ENCODE peak calls at places on chromosomes 5 and 9, in nine cellular contexts. C is fibroblast of pulmonary artery, O is GM23338, U is esophagus squamous epithelium, Q is psoas muscle, K is tibial nerve, A is cardiac fibroblast, V is GM12865, L is BJ. S is an unnamed sample.

GRCh38 chr5:111076076-111076475 is 4.6 kb downstream of the TSLP start:
- DNase-seq in A (peak), U (no peak), Q (no peak), L (no peak), O (no peak), C (peak), V (no peak), K (no peak), S (no peak)

GRCh38 chr5:33679791-33680190 is 212.0 kb downstream of the ADAMTS12 start:
- DNase-seq in O (no peak), K (no peak), V (no peak), U (no peak), C (peak), L (peak), A (peak), Q (no peak), S (no peak)

GRCh38 chr5:79513519-79514390 is at the start of gene HOMER1:
- DNase-seq in O (peak), Q (peak), L (no peak), V (peak), A (peak), C (peak), K (peak), U (no peak), S (peak)

GRCh38 chr9:7816021-7816420 is 16.4 kb upstream of the DMAC1 start:
- DNase-seq in V (no peak), O (no peak), A (no peak), C (no peak), U (no peak), L (no peak), Q (no peak), K (no peak), S (no peak)

GRCh38 chr5:127564002-127564769 is 46.7 kb downstream of the PRRC1 start:
- DNase-seq in Q (no peak), K (peak), A (peak), L (no peak), U (no peak), O (peak), C (peak), V (peak), S (peak)

GRCh38 chr9:81687521-81688261 is 1.7 kb downstream of the TLE1 start:
- DNase-seq in C (peak), O (peak), Q (peak), K (peak), V (peak), A (peak), U (no peak), L (no peak), S (peak)

GRCh38 chr5:172144931-172145869 is 42.8 kb downstream of the STK10 start:
- DNase-seq in V (no peak), U (no peak), A (no peak), Q (no peak), C (no peak), O (no peak), L (no peak), K (no peak), S (no peak)

GRCh38 chr9:73565833-73566465 is 414.3 kb downstream of the ANXA1 start:
- DNase-seq in Q (no peak), O (peak), K (no peak), C (peak), V (peak), L (no peak), U (no peak), A (peak), S (no peak)

GRCh38 chr9:69476016-69476415 is 151.0 kb downstream of the ENTREP1 start:
- DNase-seq in U (no peak), A (no peak), Q (no peak), O (no peak), K (no peak), L (no peak), C (no peak), V (no peak), S (no peak)

GRCh38 chr5:146107901-146108300 is 2.5 kb upstream of the PLAC8L1 start:
- DNase-seq in U (no peak), K (no peak), Q (no peak), C (peak), O (no peak), V (no peak), L (no peak), A (peak), S (no peak)

GRCh38 chr5:110639307-110639902 is 87.1 kb downstream of the TMEM232 start:
- DNase-seq in K (no peak), O (no peak), Q (no peak), V (no peak), L (no peak), A (peak), U (no peak), C (no peak), S (no peak)

GRCh38 chr5:3029396-3029795 is 277.9 kb upstream of the IRX2 start:
- DNase-seq in L (no peak), O (no peak), C (no peak), K (no peak), V (no peak), Q (no peak), U (no peak), A (no peak), S (no peak)

GRCh38 chr5:172868924-172869565 is 35.0 kb downstream of the ERGIC1 start:
- DNase-seq in C (peak), V (no peak), A (peak), L (peak), U (no peak), K (peak), Q (peak), O (no peak), S (peak)

GRCh38 chr5:56012281-56012963 is 17.7 kb upstream of the IL6ST start:
- DNase-seq in K (no peak), O (no peak), L (peak), C (peak), V (peak), Q (no peak), U (no peak), A (peak), S (no peak)

GRCh38 chr9:4105183-4105582 is 194.7 kb downstream of the GLIS3 start:
- DNase-seq in L (no peak), K (no peak), V (no peak), C (peak), O (no peak), Q (no peak), A (peak), U (no peak), S (no peak)

GRCh38 chr9:109192732-109193361 is 25.8 kb upstream of the FRRS1L start:
- DNase-seq in K (no peak), Q (no peak), A (peak), U (no peak), V (peak), C (peak), L (no peak), O (peak), S (no peak)

GRCh38 chr5:42057254-42057690 is 132.2 kb downstream of the FBXO4 start:
- DNase-seq in V (peak), Q (no peak), O (peak), K (peak), L (no peak), C (peak), A (peak), U (no peak), S (peak)

GRCh38 chr9:116274293-116274692 is 120.7 kb downstream of the PAPPA start:
- DNase-seq in U (no peak), L (no peak), O (no peak), V (no peak), K (no peak), A (peak), Q (no peak), C (peak), S (no peak)

GRCh38 chr5:51559921-51560658 is 176.8 kb downstream of the ISL1 start:
- DNase-seq in L (no peak), A (no peak), Q (no peak), V (no peak), O (no peak), C (no peak), U (no peak), K (no peak), S (no peak)

GRCh38 chr5:151213803-151214613 is 9.9 kb downstream of the CCDC69 start:
- DNase-seq in K (peak), A (peak), L (no peak), Q (peak), C (peak), V (peak), U (peak), O (peak), S (peak)

GRCh38 chr9:38682713-38683112 is 37.2 kb downstream of the FAM240B start:
- DNase-seq in V (no peak), L (peak), A (peak), U (no peak), Q (no peak), C (peak), O (peak), K (no peak), S (no peak)

GRCh38 chr9:98081477-98082219 is 25.1 kb downstream of the NANS start:
- DNase-seq in Q (no peak), L (no peak), K (no peak), V (no peak), C (peak), A (peak), U (no peak), O (no peak), S (no peak)

GRCh38 chr5:111930407-111930806 is 173.4 kb upstream of the NREP start:
- DNase-seq in K (no peak), V (no peak), L (no peak), O (no peak), A (peak), U (no peak), C (no peak), Q (no peak), S (no peak)

GRCh38 chr5:53041071-53041692 is 52.0 kb downstream of the ITGA2 start:
- DNase-seq in O (no peak), L (no peak), K (no peak), A (peak), C (peak), Q (no peak), U (no peak), V (peak), S (no peak)

GRCh38 chr9:128689293-128689770 is 310 bp downstream of the SET start:
- DNase-seq in A (peak), C (peak), V (no peak), U (no peak), L (no peak), Q (peak), K (no peak), O (no peak), S (peak)

GRCh38 chr5:6700074-6700685 is 13.1 kb upstream of the TENT4A start:
- DNase-seq in U (no peak), O (no peak), K (no peak), C (peak), L (no peak), V (no peak), Q (no peak), A (peak), S (peak)

GRCh38 chr5:6703791-6704190 is 9.4 kb upstream of the TENT4A start:
- DNase-seq in Q (no peak), A (no peak), C (no peak), L (no peak), K (no peak), V (no peak), U (no peak), O (no peak), S (no peak)

GRCh38 chr5:6702633-6703032 is 10.6 kb upstream of the TENT4A start:
- DNase-seq in Q (no peak), V (no peak), C (no peak), L (no peak), U (no peak), A (no peak), K (no peak), O (no peak), S (no peak)

GRCh38 chr5:6701500-6701899 is 11.7 kb upstream of the TENT4A start:
- DNase-seq in K (no peak), V (no peak), C (no peak), O (no peak), L (no peak), U (no peak), Q (no peak), A (no peak), S (peak)

GRCh38 chr5:6700686-6701355 is 12.4 kb upstream of the TENT4A start:
- DNase-seq in O (no peak), V (no peak), K (no peak), A (no peak), L (no peak), Q (no peak), C (no peak), U (no peak), S (peak)
- TF ChIP-seq CTCF in O (no peak), V (no peak), K (no peak), A (no peak), L (no peak), Q (no peak), C (no peak), U (no peak), S (no peak)

GRCh38 chr9:95552241-95552640 is 35.5 kb upstream of the PTCH1 start:
- DNase-seq in Q (no peak), U (no peak), O (peak), A (no peak), L (no peak), V (no peak), K (no peak), C (no peak), S (no peak)
- TF ChIP-seq CTCF in Q (no peak), U (no peak), O (no peak), A (no peak), L (no peak), V (no peak), K (no peak), C (no peak), S (no peak)

DNA sequence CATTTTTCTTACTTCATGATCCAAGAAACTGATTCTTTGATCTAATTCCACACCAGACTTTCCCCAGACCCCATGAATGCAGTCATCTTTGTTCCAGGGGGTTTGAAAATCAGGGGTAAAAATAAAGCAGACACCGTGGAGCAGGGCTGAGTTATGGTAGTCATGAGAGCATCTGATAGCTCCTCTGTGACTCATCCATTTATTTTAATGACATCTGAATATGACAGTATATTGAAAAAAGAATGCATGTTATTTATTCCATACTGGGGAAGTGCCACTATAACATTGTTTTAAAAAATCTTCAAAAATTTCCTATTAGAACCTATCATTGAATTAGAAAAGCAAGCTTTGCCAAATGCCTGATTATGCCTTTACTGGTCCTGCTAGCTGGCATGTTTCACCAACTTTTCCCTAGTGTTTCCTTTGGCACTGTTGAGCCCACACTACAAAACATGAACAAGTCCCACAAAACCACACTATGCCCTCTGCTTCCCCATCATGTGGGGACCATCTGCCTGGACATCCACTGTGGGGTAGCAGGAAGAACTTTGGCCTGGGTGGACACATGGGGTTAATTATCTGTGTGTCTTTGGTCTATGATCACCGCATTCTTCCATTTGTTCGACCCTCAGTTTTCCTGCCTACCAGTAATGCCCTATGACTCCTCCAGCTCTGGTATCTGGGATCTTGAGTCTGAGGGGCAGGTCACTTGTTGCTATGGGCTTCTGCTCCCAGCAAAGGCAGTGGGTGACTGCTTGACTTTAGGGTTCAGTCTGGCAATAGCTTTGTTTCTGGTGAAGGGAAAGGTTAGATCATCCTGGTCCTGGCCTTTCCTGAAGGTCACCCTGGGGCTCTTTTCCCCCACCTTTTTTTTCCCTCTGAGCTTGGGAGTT is 82.7 kb upstream of the PANK3 start:
- DNase-seq in Q (no peak), K (no peak), L (no peak), U (no peak), A (no peak), C (no peak), O (no peak), V (no peak), S (no peak)
- TF ChIP-seq CTCF in Q (no peak), K (no peak), L (no peak), U (no peak), A (no peak), C (no peak), O (no peak), V (no peak), S (no peak)

GRCh38 chr5:147455321-147455720 is 54.5 kb downstream of the DPYSL3 start:
- DNase-seq in U (no peak), Q (no peak), C (peak), O (peak), L (no peak), A (peak), K (peak), V (peak), S (no peak)
- TF ChIP-seq CTCF in U (no peak), Q (no peak), C (peak), O (no peak), L (no peak), A (no peak), K (no peak), V (no peak), S (no peak)

S was measured in lung.